ENCODE peak calls at places on chromosome 14, in seven cellular contexts. O is AG10803; T is left ventricle myocardium superior; F is CD8-positive, alpha-beta T cell; X is nephron progenitor cell; C is AG08395; W is central memory CD4-positive, alpha-beta T cell. N is an unnamed sample.

GRCh38 chr14:52015411-52016030 is 26.2 kb downstream of the RTRAF start:
- DNase-seq in O (no peak), T (peak), F (no peak), X (peak), C (no peak), W (no peak), N (no peak)

GRCh38 chr14:101114726-101115481 is 211.4 kb upstream of the RTL1 start:
- DNase-seq in O (no peak), T (no peak), F (peak), X (no peak), C (no peak), W (no peak), N (no peak)

GRCh38 chr14:61672796-61673195 is 22.5 kb upstream of the HIF1A start:
- DNase-seq in O (no peak), T (no peak), F (no peak), X (no peak), C (no peak), W (no peak), N (no peak)

GRCh38 chr14:89364316-89364715 is 52.7 kb downstream of the FOXN3 start:
- DNase-seq in O (no peak), T (no peak), F (no peak), X (no peak), C (no peak), W (no peak), N (no peak)

GRCh38 chr14:58792421-58792820 is 154.7 kb downstream of the DACT1 start:
- DNase-seq in O (no peak), T (no peak), F (no peak), X (no peak), C (no peak), W (no peak), N (no peak)

GRCh38 chr14:94598816-94599655 is 13.2 kb upstream of the SERPINA3 start:
- DNase-seq in O (peak), T (peak), F (no peak), X (no peak), C (peak), W (no peak), N (peak)

GRCh38 chr14:55191881-55192616 is 664 bp upstream of the DLGAP5 start:
- DNase-seq in O (peak), T (no peak), F (no peak), X (no peak), C (no peak), W (no peak), N (no peak)

GRCh38 chr14:99628832-99629618 is 15.9 kb upstream of the HHIPL1 start:
- DNase-seq in O (peak), T (peak), F (peak), X (peak), C (peak), W (peak), N (peak)

GRCh38 chr14:61260939-61261776 is 20.0 kb downstream of the TMEM30B start:
- DNase-seq in O (peak), T (no peak), F (no peak), X (no peak), C (peak), W (no peak), N (peak)

GRCh38 chr14:102258136-102258535 is 46.8 kb downstream of the MOK start:
- DNase-seq in O (no peak), T (no peak), F (no peak), X (no peak), C (no peak), W (no peak), N (no peak)

GRCh38 chr14:57405562-57405961 is 15.2 kb downstream of the NAA30 start:
- DNase-seq in O (no peak), T (no peak), F (no peak), X (no peak), C (no peak), W (no peak), N (no peak)

GRCh38 chr14:50830044-50830931 is 674 bp downstream of the NIN start:
- DNase-seq in O (peak), T (peak), F (peak), X (peak), C (peak), W (peak), N (no peak)

GRCh38 chr14:54566410-54567223 is at the start of gene SAMD4A:
- DNase-seq in O (peak), T (peak), F (peak), X (peak), C (peak), W (peak), N (peak)

GRCh38 chr14:34722723-34723545 is 8.5 kb upstream of the CFL2 start:
- DNase-seq in O (peak), T (no peak), F (peak), X (peak), C (peak), W (peak), N (no peak)

GRCh38 chr14:86626530-86626929 is 1096.6 kb downstream of the FLRT2 start:
- DNase-seq in O (no peak), T (no peak), F (no peak), X (no peak), C (peak), W (no peak), N (no peak)

GRCh38 chr14:64438181-64438839 is 27.0 kb upstream of the AKAP5 start:
- DNase-seq in O (peak), T (no peak), F (peak), X (no peak), C (peak), W (no peak), N (peak)

GRCh38 chr14:81031488-81031887 is 76.1 kb downstream of the TSHR start:
- DNase-seq in O (no peak), T (no peak), F (no peak), X (no peak), C (no peak), W (no peak), N (no peak)

GRCh38 chr14:45251912-45252311 is 1.1 kb downstream of the MIS18BP1 start:
- DNase-seq in O (peak), T (no peak), F (no peak), X (no peak), C (peak), W (peak), N (no peak)

GRCh38 chr14:87405563-87405962 is 587.4 kb downstream of the GALC start:
- DNase-seq in O (no peak), T (no peak), F (no peak), X (no peak), C (no peak), W (no peak), N (no peak)

GRCh38 chr14:51094282-51094821 is 553 bp downstream of the TRIM9 start:
- DNase-seq in O (no peak), T (peak), F (peak), X (peak), C (no peak), W (peak), N (no peak)